ENCODE peak calls at places on chromosomes 13 and 19, in four cellular contexts. F, C, Z and O are unnamed samples. For H3K4me1, the result is how much of the 10 kb centered on the place peaks cover.

GRCh38 chr13:97448503-97449251 is 14.7 kb downstream of the RAP2A start:
- DNase-seq in F (no peak), Z (no peak), C (no peak), O (no peak)

GRCh38 chr13:33349996-33350826 is 64.7 kb upstream of the STARD13 start:
- DNase-seq in F (peak), Z (no peak), C (no peak), O (peak)

GRCh38 chr19:10532457-10532856 is 11.2 kb upstream of the ATG4D start:
- DNase-seq in F (no peak), C (no peak), Z (no peak), O (no peak)

GRCh38 chr19:40348961-40349507 is 539 bp downstream of the PLD3 start:
- DNase-seq in Z (peak), C (no peak), F (no peak), O (peak)

GRCh38 chr19:53131732-53132131 is 978 bp downstream of the ZNF415 start:
- DNase-seq in C (no peak), Z (no peak), F (no peak), O (peak)

GRCh38 chr19:4369109-4369887 is 25.9 kb downstream of the MPND start:
- DNase-seq in C (no peak), F (peak), Z (peak), O (peak)

GRCh38 chr19:33501957-33502356 is 19.6 kb downstream of the PEPD start:
- DNase-seq in Z (no peak), C (no peak), F (no peak), O (no peak)

GRCh38 chr13:30179547-30180256 is 127.6 kb downstream of the KATNAL1 start:
- DNase-seq in Z (no peak), F (no peak), C (no peak), O (no peak)

GRCh38 chr19:15829277-15829770 is 13.9 kb upstream of the OR10H1 start:
- DNase-seq in C (no peak), Z (no peak), F (no peak), O (no peak)

GRCh38 chr13:28145049-28145448 is 6.7 kb downstream of the PAN3 start:
- DNase-seq in C (no peak), Z (no peak), F (no peak), O (no peak)

GRCh38 chr19:53057904-53058579 is 13.5 kb downstream of the ERVV-2 start:
- DNase-seq in C (no peak), F (no peak), Z (no peak), O (no peak)

GRCh38 chr19:52296400-52296772 is 583 bp upstream of the ZNF480 start:
- DNase-seq in F (no peak), Z (no peak), C (no peak), O (no peak)

GRCh38 chr19:17641846-17642245 is 46.3 kb downstream of the UNC13A start:
- DNase-seq in Z (no peak), F (no peak), C (no peak), O (no peak)

GRCh38 chr19:55345818-55346724 is 6.4 kb downstream of the KMT5C start:
- DNase-seq in F (peak), Z (no peak), C (no peak), O (no peak)

GRCh38 chr13:113945857-113946408 is 27.9 kb downstream of the C13orf46 start:
- DNase-seq in C (no peak), Z (no peak), F (no peak), O (no peak)

GRCh38 chr19:35363711-35364425 is 5.6 kb downstream of the FFAR3 start:
- DNase-seq in C (no peak), Z (no peak), F (peak), O (no peak)

GRCh38 chr13:20708216-20708615 is 4.7 kb downstream of the IL17D start:
- DNase-seq in F (no peak), C (no peak), Z (no peak), O (no peak)

GRCh38 chr19:12015753-12016116 is 19.7 kb downstream of the ZNF433 start:
- DNase-seq in F (no peak), C (no peak), Z (no peak), O (no peak)

DNA sequence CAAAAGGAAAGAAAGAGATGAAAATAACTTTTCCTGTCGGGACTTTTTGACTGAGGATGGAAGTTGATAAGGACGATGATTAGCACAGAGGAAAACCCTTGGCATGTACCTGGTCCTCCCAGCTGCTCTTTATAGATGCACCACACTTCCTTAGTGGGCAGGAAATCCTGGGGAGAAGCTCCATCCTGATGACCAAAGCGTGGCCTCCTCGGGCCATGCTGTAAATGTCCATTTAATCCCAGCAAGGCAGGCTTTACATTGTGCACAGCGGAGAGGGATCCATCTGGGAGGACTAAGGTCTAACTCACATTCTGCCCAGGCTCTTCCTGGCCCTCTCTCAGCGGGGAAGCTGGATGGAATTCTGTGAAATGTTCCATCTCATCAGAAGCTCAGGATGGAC is 113.5 kb downstream of the COL4A2 start:
- DNase-seq in Z (no peak), F (no peak), C (no peak), O (no peak)
- H3K4me1 ChIP-seq in Z (under half), F (half or more), C (under half), O (under half)

GRCh38 chr19:14378890-14379289 is 2.4 kb upstream of the ADGRE5 start:
- DNase-seq in Z (no peak), F (no peak), C (no peak), O (no peak)

GRCh38 chr19:14383898-14384669 is 2.8 kb downstream of the ADGRE5 start:
- DNase-seq in Z (peak), C (no peak), F (no peak), O (peak)

GRCh38 chr19:14385492-14385891 is 4.2 kb downstream of the ADGRE5 start:
- DNase-seq in Z (no peak), F (no peak), C (no peak), O (no peak)

GRCh38 chr19:14383556-14383897 is 2.3 kb downstream of the ADGRE5 start:
- DNase-seq in C (no peak), Z (no peak), F (no peak), O (no peak)

DNA sequence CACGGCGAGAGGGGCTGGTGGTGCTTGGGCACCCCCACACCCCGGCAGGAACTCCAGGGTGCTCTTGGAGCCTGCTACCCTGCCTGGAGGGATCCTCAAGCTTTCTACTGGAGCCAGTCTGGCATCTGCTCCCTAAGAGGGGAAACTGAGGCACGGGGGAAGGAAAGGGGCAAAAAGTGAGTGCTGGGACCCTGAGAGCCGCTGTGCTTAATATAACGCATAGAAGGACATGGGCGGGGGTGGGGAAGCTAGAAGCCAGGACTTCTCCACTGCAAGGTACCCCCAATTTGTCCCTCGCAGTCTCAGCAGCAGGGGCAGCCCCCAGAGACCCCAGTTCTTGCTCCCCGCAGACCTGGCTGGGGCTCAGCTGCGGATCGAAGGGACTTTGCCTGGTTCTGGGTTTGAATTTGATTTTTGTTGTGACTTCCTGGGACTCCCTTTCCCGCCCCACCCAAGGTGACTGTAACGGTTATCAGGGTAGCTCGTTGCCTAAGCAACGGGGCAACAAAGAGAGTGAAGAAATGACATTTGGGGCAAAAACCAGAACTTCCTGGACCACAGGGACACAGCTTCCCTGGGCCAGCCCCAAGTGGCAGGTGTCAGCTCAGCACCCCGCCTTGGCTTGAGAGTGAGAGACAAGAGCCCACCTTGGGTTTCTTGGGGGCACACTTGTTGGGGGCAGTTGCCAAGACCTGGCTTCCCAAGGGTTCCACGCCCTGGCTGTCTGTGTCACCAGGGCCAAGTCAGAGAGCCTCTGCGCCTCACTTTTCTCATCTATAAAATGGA is 638 bp downstream of the ADGRE5 start:
- DNase-seq in Z (peak), C (no peak), F (peak), O (peak)
- H3K4me1 ChIP-seq in Z (half or more), C (under half), F (half or more), O (under half)

GRCh38 chr19:7342143-7342542 is 6.6 kb upstream of the ARHGEF18 start:
- DNase-seq in F (no peak), C (no peak), Z (no peak), O (no peak)
- H3K4me1 ChIP-seq in F (under half), C (under half), Z (half or more), O (under half)

GRCh38 chr19:3176715-3177501 is 1.7 kb upstream of the S1PR4 start:
- DNase-seq in C (no peak), Z (no peak), F (peak), O (no peak)

GRCh38 chr19:3178377-3178972 is at the start of gene S1PR4:
- DNase-seq in F (no peak), C (no peak), Z (peak), O (no peak)

GRCh38 chr19:3175761-3176714 is 2.5 kb upstream of the S1PR4 start:
- DNase-seq in F (peak), C (no peak), Z (no peak), O (no peak)

GRCh38 chr19:3179739-3180293 is 1.2 kb downstream of the S1PR4 start:
- DNase-seq in F (no peak), C (no peak), Z (peak), O (no peak)

GRCh38 chr19:3178973-3179738 is 587 bp downstream of the S1PR4 start:
- DNase-seq in C (no peak), Z (peak), F (no peak), O (no peak)
- H3K4me1 ChIP-seq in C (under half), Z (half or more), F (under half), O (under half)